ENCODE peak calls at places on chromosomes 2 and 18, in four cellular contexts. N is breast epithelium, D is psoas muscle, C is astrocyte. A is an unnamed sample.

GRCh38 chr2:196160101-196160500 is 11.3 kb downstream of the STK17B start:
- DNase-seq in N (peak), D (no peak), C (peak), A (peak)

GRCh38 chr2:241002275-241003046 is 4.0 kb downstream of the SNED1 start:
- DNase-seq in N (peak), C (no peak), D (peak), A (no peak)

GRCh38 chr2:172775319-172775718 is 39.7 kb downstream of the RAPGEF4 start:
- DNase-seq in C (no peak), N (no peak), D (no peak), A (no peak)

GRCh38 chr18:29849145-29849544 is 1193.4 kb downstream of the DSC3 start:
- DNase-seq in D (no peak), N (no peak), C (peak), A (no peak)

GRCh38 chr2:241777686-241778627 is 1.3 kb downstream of the GAL3ST2 start:
- DNase-seq in N (peak), C (no peak), D (no peak), A (no peak)

GRCh38 chr18:13813271-13813849 is 10.6 kb upstream of the MC5R start:
- DNase-seq in N (peak), C (peak), D (no peak), A (peak)

GRCh38 chr18:63774511-63774910 is 707 bp upstream of the SERPINB7 start:
- DNase-seq in D (no peak), C (no peak), N (no peak), A (no peak)

GRCh38 chr2:85772019-85772745 is 18.4 kb downstream of the ATOH8 start:
- DNase-seq in D (peak), N (peak), C (peak), A (peak)

GRCh38 chr2:232336956-232337700 is 41.4 kb upstream of the ALPP start:
- DNase-seq in N (no peak), C (no peak), D (peak), A (no peak)

GRCh38 chr2:180003566-180003965 is 3.5 kb downstream of the CWC22 start:
- DNase-seq in D (no peak), N (no peak), C (no peak), A (peak)

GRCh38 chr2:221549143-221549542 is 23.0 kb downstream of the EPHA4 start:
- DNase-seq in D (no peak), C (peak), N (no peak), A (no peak)

GRCh38 chr18:46622999-46623398 is 34.0 kb downstream of the LOXHD1 start:
- DNase-seq in N (no peak), D (no peak), C (no peak), A (peak)

GRCh38 chr2:167132066-167132465 is 243.8 kb downstream of the XIRP2 start:
- DNase-seq in C (no peak), D (no peak), N (no peak), A (no peak)

GRCh38 chr2:167126165-167126564 is 237.9 kb downstream of the XIRP2 start:
- DNase-seq in C (no peak), N (no peak), D (no peak), A (no peak)

GRCh38 chr2:167128130-167128529 is 239.8 kb downstream of the XIRP2 start:
- DNase-seq in D (no peak), C (no peak), N (no peak), A (no peak)

GRCh38 chr2:167122389-167122788 is 234.1 kb downstream of the XIRP2 start:
- DNase-seq in C (no peak), N (no peak), D (no peak), A (no peak)

DNA sequence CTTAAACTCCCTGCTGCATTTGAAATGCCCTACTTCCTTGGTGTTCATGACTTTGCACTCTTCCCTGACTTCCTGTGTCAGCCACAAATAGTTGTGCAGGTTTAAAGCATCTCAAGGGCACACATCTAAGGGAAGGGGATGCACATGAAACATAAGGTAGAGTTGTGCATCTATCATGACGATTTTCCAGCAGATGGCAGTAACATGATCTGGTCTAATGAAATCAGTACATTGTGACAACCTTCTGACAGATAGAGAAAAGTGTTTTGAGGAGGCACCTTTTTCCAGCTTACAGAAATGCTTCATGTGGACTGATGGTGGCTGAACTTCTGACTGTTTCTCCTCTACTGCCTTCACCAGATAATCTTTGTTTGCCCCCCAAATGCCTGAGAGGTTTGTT is 238.9 kb downstream of the XIRP2 start:
- DNase-seq in N (no peak), C (peak), D (no peak), A (peak)
- TF ChIP-seq CTCF in N (no peak), C (peak), D (peak), A (no peak)

GRCh38 chr2:27019459-27020336 is 13.1 kb upstream of the TMEM214 start:
- DNase-seq in N (no peak), D (peak), C (no peak), A (no peak)

GRCh38 chr2:27018142-27018541 is 14.6 kb upstream of the TMEM214 start:
- DNase-seq in D (peak), C (no peak), N (no peak), A (no peak)

GRCh38 chr2:27023740-27024139 is 9.0 kb upstream of the TMEM214 start:
- DNase-seq in C (no peak), N (no peak), D (no peak), A (no peak)

GRCh38 chr2:27021253-27021801 is 11.4 kb upstream of the TMEM214 start:
- DNase-seq in C (peak), N (peak), D (no peak), A (no peak)

GRCh38 chr2:27020337-27020948 is 12.3 kb upstream of the TMEM214 start:
- DNase-seq in C (no peak), N (no peak), D (peak), A (no peak)
- H3K27ac ChIP-seq in C (no peak), N (peak), D (peak), A (no peak)

DNA sequence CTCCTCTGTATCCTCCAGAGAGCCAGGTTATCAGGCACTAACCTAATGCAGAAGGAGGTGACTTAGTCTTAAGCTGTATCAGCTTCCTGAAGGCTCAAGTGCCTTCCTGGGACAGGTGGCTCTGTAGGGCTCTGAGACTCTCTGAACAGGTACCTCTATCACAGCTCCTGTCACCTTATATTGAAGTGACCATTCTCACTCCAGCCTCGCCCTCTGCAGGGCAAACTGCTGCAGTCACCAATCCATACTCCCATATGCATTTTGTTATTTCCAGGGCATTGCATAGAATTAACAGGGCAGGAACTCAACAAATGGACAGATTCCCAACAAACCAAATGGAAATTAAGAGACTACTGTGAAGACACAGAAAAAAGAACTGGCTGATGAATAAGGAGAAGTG is 203.0 kb upstream of the REV1 start:
- DNase-seq in N (no peak), D (no peak), C (no peak), A (no peak)
- TF ChIP-seq CTCF in N (no peak), D (no peak), C (no peak), A (no peak)

GRCh38 chr2:239276813-239277193 is 124.0 kb downstream of the HDAC4 start:
- DNase-seq in D (no peak), N (peak), C (no peak), A (no peak)
- H3K27ac ChIP-seq in D (peak), N (no peak), C (no peak), A (peak)

GRCh38 chr2:111120253-111121027 is at the start of gene BCL2L11:
- DNase-seq in C (peak), N (peak), D (peak), A (peak)

GRCh38 chr2:111123751-111124150 is 3.0 kb downstream of the BCL2L11 start:
- DNase-seq in N (no peak), C (no peak), D (no peak), A (no peak)

GRCh38 chr2:111121873-111122630 is 1.3 kb downstream of the BCL2L11 start:
- DNase-seq in D (peak), N (peak), C (peak), A (peak)

GRCh38 chr2:111121028-111121872 is 536 bp downstream of the BCL2L11 start:
- DNase-seq in C (no peak), N (peak), D (peak), A (peak)

DNA sequence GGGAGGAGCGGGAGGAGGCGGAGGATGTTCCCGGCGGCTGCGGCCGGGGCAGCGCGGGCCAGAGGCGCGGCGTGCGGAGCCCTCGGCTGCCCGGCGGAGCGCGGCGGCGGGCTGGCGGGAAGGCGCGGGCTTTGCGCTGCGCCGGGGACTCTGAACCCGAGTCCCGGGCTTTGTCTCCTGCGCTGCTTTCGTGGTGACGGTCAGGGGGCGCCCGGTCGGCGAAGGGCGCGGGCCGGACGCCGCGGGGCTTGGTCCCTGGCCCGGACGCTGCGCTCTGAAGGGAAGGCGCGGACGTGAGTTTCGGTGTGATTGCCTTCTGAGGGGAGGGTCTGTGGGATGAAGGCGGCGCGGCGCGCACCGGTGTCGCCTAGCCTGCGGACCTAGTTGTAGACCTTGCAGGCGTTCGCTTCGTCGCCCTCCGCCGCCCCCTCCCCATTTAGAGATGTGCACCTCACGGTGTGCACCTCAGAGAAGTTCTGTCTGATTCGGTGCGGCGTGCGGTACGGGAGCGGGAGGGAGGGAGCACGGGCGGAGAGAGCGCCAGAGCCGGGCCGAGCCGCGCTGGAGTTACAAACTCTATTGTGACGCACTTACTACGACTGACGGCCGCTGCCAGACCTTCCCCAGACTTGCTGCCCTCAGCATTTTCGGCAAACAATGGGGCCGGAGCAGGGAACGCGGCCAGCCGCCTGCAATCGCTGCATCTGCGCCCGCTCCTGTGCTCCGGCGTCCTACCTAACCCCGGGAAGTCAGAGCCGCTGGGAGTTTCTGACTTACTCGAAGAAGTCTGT is 2.1 kb downstream of the BCL2L11 start:
- DNase-seq in C (peak), D (peak), N (peak), A (peak)
- TF ChIP-seq CTCF in C (no peak), D (no peak), N (no peak), A (no peak)

DNA sequence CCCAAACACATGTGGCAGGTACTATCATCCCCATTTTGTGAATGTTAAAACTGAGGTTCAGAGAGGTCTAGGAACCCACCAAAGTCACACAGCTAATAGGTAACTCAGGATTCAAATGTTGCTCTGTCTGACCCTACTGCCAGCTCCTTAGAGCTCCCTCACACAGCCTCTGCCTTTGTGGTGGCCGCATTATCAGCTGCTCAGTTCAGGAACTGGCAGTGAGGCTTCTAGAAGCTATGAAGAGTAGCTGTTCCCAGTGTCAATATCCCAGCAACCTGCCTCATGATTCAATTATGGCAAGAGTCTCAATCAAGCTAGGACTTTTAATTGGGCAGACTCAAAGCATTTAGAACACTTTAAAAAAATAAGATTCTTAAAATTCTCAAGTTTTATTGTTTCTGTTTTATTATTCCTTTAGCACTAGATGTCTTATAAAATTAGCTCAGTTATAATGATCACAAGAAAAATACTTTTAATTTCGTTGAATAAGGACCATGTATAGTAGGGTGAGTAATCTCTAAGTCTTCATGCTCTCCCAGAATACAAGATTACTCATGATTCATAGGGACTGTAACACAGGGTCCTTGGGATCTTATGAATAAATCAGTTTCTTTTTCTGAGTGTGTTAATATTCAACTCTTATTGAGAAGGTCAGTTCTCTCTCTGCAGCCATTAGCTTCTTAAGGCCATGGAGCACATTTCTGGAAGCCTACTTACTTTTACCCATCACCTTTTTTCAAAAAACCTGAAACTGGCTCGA is 342.7 kb downstream of the RND3 start:
- DNase-seq in C (peak), D (no peak), N (no peak), A (no peak)
- H3K27ac ChIP-seq in C (peak), D (no peak), N (no peak), A (no peak)

GRCh38 chr2:197863744-197864143 is 59.4 kb downstream of the PLCL1 start:
- DNase-seq in N (no peak), D (no peak), C (no peak), A (no peak)
- TF ChIP-seq CTCF in N (no peak), D (no peak), C (no peak), A (no peak)